ENCODE peak calls at places on chromosomes 2 and 18, in four cellular contexts. W, A, U and N are unnamed samples. For H3K36me3, the result is how much of the 10 kb centered on the place peaks cover.

GRCh38 chr2:202434472-202434871 is 58.3 kb downstream of the BMPR2 start:
- DNase-seq in W (no peak), A (no peak), U (no peak), N (no peak)

GRCh38 chr18:45774065-45774521 is 50.1 kb downstream of the SLC14A1 start:
- DNase-seq in W (peak), A (no peak), U (peak), N (no peak)

GRCh38 chr2:55431982-55432627 is 12.4 kb upstream of the CCDC88A start:
- DNase-seq in W (peak), A (no peak), U (peak), N (no peak)

GRCh38 chr2:222738759-222739292 is 67.4 kb downstream of the MOGAT1 start:
- DNase-seq in W (no peak), A (no peak), U (no peak), N (no peak)

GRCh38 chr2:224023188-224023587 is 15.9 kb downstream of the SERPINE2 start:
- DNase-seq in W (peak), A (no peak), U (peak), N (no peak)

GRCh38 chr18:9090578-9090977 is 11.9 kb upstream of the NDUFV2 start:
- DNase-seq in W (no peak), A (no peak), U (no peak), N (no peak)

GRCh38 chr2:142758973-142759372 is 118.5 kb upstream of the KYNU start:
- DNase-seq in W (no peak), A (no peak), U (no peak), N (no peak)

GRCh38 chr2:240948905-240949790 is 43.0 kb downstream of the CROCC2 start:
- DNase-seq in W (no peak), A (no peak), U (no peak), N (no peak)

GRCh38 chr2:209239585-209239938 is 184.3 kb upstream of the MAP2 start:
- DNase-seq in W (no peak), A (no peak), U (no peak), N (no peak)

GRCh38 chr2:29012211-29012681 is 31.1 kb downstream of the TOGARAM2 start:
- DNase-seq in W (no peak), A (no peak), U (no peak), N (no peak)

GRCh38 chr2:190023860-190024259 is 38.7 kb downstream of the MSTN start:
- DNase-seq in W (peak), A (no peak), U (peak), N (peak)

GRCh38 chr2:177076636-177077179 is 135.9 kb upstream of the HNRNPA3 start:
- DNase-seq in W (no peak), A (no peak), U (no peak), N (no peak)

GRCh38 chr2:215414674-215415073 is 21.2 kb downstream of the FN1 start:
- DNase-seq in W (no peak), A (no peak), U (no peak), N (no peak)

GRCh38 chr2:232117413-232117812 is 155.9 kb downstream of the DIS3L2 start:
- DNase-seq in W (no peak), A (no peak), U (no peak), N (no peak)

GRCh38 chr2:232534940-232535735 is 4.4 kb upstream of the CHRNG start:
- DNase-seq in W (no peak), A (no peak), U (no peak), N (no peak)

GRCh38 chr2:238255146-238255545 is 15.3 kb upstream of the HES6 start:
- DNase-seq in W (no peak), A (no peak), U (no peak), N (no peak)

GRCh38 chr2:3268705-3269029 is 109.0 kb downstream of the EIPR1 start:
- DNase-seq in W (no peak), A (no peak), U (no peak), N (no peak)

GRCh38 chr2:65026154-65026553 is 30.1 kb upstream of the CEP68 start:
- DNase-seq in W (no peak), A (no peak), U (no peak), N (no peak)

GRCh38 chr2:99880148-99880983 is 262.0 kb downstream of the AFF3 start:
- DNase-seq in W (peak), A (peak), U (peak), N (no peak)

GRCh38 chr2:1803217-1804115 is 59.2 kb upstream of the PXDN start:
- DNase-seq in W (no peak), A (no peak), U (no peak), N (no peak)

GRCh38 chr2:191710411-191710900 is 32.5 kb downstream of the NABP1 start:
- DNase-seq in W (peak), A (no peak), U (peak), N (no peak)

GRCh38 chr2:70113396-70114100 is 26.3 kb downstream of the PCBP1 start:
- DNase-seq in W (no peak), A (no peak), U (no peak), N (no peak)

GRCh38 chr18:79611040-79611681 is 68.4 kb upstream of the CTDP1 start:
- DNase-seq in W (peak), A (peak), U (peak), N (no peak)

DNA sequence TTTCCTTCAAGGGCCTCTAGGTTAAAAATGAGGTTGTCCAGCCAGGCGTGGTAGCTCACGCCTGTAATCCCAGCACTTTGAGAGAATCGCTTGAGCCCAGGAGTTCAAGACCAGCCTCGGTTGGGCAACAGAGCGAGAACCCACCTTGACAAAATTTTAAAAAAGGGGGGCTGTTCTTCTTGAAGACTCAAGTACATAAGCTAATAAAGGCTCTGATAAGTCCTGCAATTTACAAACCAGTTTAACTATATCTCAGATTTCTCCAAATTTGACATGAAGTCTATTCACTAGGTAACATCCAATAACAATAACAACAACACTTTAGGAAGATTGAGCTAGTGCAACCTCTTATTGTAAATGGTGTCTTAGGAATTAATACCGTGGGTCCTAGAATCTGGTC is 129.7 kb downstream of the MAPK4 start:
- DNase-seq in W (no peak), A (no peak), U (no peak), N (no peak)
- H3K36me3 ChIP-seq in W (under half), A (under half), U (under half), N (under half)

GRCh38 chr2:105794926-105795574 is 50.3 kb downstream of the NCK2 start:
- DNase-seq in W (no peak), A (no peak), U (no peak), N (no peak)

GRCh38 chr2:105796791-105797190 is 52.1 kb downstream of the NCK2 start:
- DNase-seq in W (no peak), A (no peak), U (peak), N (no peak)

GRCh38 chr2:105796131-105796638 is 51.5 kb downstream of the NCK2 start:
- DNase-seq in W (no peak), A (no peak), U (no peak), N (no peak)

GRCh38 chr2:105797298-105797819 is 52.6 kb downstream of the NCK2 start:
- DNase-seq in W (peak), A (no peak), U (peak), N (no peak)

GRCh38 chr2:105795575-105795934 is 50.8 kb downstream of the NCK2 start:
- DNase-seq in W (no peak), A (no peak), U (no peak), N (no peak)
- H3K4me3 ChIP-seq in W (no peak), A (no peak), U (no peak), N (no peak)

DNA sequence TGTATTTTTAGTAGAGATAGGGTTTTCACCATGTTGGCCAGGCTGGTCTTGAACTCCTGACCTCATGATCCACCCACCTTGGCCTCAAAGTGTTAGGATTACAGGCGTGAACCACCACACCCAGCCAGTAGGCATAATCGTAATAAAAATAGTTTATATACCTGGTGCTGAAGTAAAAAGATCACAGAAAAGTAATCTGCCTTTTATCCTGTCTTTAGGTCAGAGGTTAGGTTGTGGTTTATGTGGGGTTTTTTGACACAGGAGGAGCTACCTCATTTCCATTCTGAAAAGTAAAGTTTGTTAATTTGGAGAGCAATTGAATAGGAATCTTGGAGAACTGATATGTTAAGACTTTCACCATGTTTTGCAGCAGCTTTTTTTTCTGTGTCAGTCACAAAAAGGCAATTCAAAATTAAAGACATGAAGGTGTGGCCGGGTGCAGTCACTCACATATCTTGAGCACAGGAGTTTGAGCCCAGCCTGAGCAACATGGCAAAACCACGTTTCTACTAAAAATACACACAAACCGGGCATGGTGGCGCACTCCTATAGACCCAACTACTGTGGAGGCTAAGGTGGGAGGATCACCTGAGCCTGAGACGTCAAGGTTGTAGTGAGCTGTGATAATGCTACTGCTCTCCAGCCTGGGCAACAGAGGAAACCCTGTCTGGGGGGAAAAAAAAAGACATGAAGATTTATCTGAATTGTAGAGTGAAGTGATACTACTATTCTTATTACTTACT is 31.5 kb downstream of the CCNT2 start:
- DNase-seq in W (no peak), A (no peak), U (no peak), N (no peak)
- H3K36me3 ChIP-seq in W (under half), A (half or more), U (half or more), N (half or more)

DNA sequence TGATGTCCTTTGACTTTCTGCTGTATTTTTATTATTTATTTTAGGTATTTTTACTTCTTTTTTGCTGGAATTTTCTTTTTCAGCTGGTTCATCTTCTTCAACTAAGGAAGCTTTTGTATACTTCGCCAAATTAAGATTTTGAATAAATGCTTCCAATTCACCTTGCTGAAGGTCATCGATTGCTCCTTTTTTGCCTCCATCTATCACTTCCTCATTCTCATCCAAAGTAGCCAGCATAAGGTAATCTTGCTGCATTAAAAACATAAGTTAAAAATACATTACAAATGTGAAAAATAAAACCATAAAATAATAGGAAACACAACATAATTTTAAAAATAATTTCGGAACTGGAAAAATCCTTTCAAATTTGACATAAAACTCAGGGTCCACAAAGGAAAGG is 2.6 kb downstream of the CEBPZ start:
- DNase-seq in W (no peak), A (no peak), U (no peak), N (no peak)
- H3K4me3 ChIP-seq in W (no peak), A (no peak), U (no peak), N (no peak)

DNA sequence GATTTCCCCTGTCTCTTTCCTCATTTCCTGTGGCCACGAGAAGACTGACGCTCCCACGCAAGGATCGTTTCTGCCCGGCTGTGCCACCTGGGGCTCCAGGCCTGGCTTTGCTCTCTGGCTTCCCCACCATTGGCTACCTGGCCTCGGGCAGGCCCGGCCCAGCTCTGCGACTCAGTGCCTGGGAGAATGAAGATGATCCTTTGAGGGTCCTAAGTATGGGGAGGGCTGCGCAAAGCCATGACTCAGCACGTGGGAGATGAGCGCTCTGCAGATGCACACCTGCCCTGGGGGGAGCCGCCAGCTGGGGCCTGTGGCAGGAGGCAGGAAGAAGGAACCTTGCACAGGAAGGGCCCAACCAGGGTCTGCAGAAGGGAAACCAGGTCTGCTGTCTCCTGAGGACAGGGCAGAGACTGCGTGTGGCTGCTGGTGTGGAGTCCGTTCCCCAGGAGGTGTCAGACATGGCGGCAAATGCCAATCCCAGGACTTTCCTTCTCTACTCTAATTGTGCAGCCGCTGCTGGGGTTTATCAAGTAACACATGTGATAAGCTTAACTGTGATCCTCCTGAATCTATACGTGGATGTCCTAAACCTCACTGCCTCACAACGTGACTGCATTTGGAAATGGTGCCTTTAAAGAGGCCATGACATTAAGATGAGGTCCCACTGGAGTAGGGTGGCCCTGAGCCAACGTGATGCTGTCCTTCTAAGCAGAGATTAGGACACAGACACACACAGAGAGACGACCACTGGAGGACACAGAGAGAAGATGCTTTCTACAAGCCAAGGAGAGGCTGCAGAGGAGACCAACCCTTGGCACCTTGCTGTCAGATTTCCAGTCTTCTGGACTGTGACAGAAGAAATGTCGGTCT is 32.8 kb downstream of the MBP start:
- DNase-seq in W (no peak), A (no peak), U (no peak), N (no peak)
- H3K36me3 ChIP-seq in W (under half), A (under half), U (under half), N (under half)

DNA sequence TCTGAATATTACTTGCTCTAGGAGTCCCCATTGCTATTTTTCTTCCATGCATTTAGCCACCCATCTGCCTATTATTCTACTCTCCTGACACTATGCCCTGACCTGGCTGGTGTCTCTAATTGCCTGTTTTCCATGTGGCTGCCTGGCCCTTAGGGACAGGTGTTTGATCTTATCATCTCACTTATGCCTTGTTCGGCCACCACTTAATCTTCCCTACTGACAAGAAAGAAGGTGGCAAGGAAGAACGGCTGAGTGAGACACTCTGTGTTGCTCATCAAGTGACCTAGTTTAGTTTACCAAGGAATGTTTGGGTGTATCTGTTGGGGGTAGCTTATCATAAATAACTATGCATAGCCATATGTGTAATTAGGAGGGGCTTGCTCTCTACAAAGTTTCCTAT is 50.4 kb upstream of the RAPH1 start:
- DNase-seq in W (no peak), A (no peak), U (no peak), N (no peak)
- H3K4me3 ChIP-seq in W (no peak), A (no peak), U (no peak), N (peak)

GRCh38 chr2:9451231-9451630 is 23.1 kb upstream of the IAH1 start:
- DNase-seq in W (no peak), A (no peak), U (no peak), N (no peak)
- H3K36me3 ChIP-seq in W (under half), A (half or more), U (under half), N (under half)

GRCh38 chr2:71599646-71600236 is 146.4 kb downstream of the DYSF start:
- DNase-seq in W (no peak), A (no peak), U (no peak), N (no peak)
- H3K4me3 ChIP-seq in W (no peak), A (no peak), U (no peak), N (no peak)

GRCh38 chr2:150470435-150470834 is 17.0 kb downstream of the RND3 start:
- DNase-seq in W (peak), A (no peak), U (no peak), N (no peak)
- H3K36me3 ChIP-seq in W (half or more), A (half or more), U (half or more), N (under half)